ENCODE peak calls at places on chromosomes 3 and 15, in seven cellular contexts. O is Panc1; D is CD8-positive, alpha-beta T cell; B is A549; M is gastrocnemius medialis; H is right atrium auricular region; R is breast epithelium. C is an unnamed sample.

GRCh38 chr3:152151216-152151874 is 117.4 kb upstream of the MBNL1 start:
- DNase-seq in O (no peak), D (no peak), B (no peak), M (no peak), H (no peak), R (no peak), C (no peak)

GRCh38 chr3:183253961-183254815 is 1.1 kb downstream of the B3GNT5 start:
- DNase-seq in O (no peak), D (no peak), B (peak; percentile 37), M (peak; percentile 67), H (no peak), R (no peak), C (peak; percentile 63)

GRCh38 chr3:106025151-106025722 is 156.4 kb upstream of the CBLB start:
- DNase-seq in O (no peak), D (no peak), B (no peak), M (no peak), H (no peak), R (no peak), C (peak; percentile 4)

GRCh38 chr15:65421360-65422215 is 1.2 kb downstream of the IGDCC4 start:
- DNase-seq in O (no peak), D (no peak), B (no peak), M (peak; percentile 31), H (no peak), R (peak; percentile 27), C (peak; percentile 57)

GRCh38 chr3:130834476-130834875 is 59.4 kb upstream of the ATP2C1 start:
- DNase-seq in O (no peak), D (no peak), B (no peak), M (no peak), H (no peak), R (no peak), C (no peak)

GRCh38 chr3:43366880-43367279 is 80.5 kb downstream of the SNRK start:
- DNase-seq in O (no peak), D (no peak), B (no peak), M (no peak), H (no peak), R (no peak), C (no peak)

GRCh38 chr15:87477759-87478687 is 778.5 kb downstream of the NTRK3 start:
- DNase-seq in O (no peak), D (no peak), B (peak; percentile 66), M (peak; percentile 59), H (peak; percentile 67), R (peak; percentile 60), C (peak; percentile 5)

GRCh38 chr3:142095866-142096265 is 53.5 kb downstream of the TFDP2 start:
- DNase-seq in O (no peak), D (no peak), B (no peak), M (no peak), H (no peak), R (no peak), C (no peak)

GRCh38 chr3:149898771-149899170 is 71.9 kb downstream of the PFN2 start:
- DNase-seq in O (no peak), D (no peak), B (no peak), M (peak; percentile 40), H (no peak), R (no peak), C (no peak)

GRCh38 chr3:79016587-79017380 is 751.0 kb downstream of the ROBO1 start:
- DNase-seq in O (no peak), D (no peak), B (no peak), M (no peak), H (no peak), R (no peak), C (no peak)

GRCh38 chr3:177443469-177443868 is 246.2 kb upstream of the TBL1XR1 start:
- DNase-seq in O (peak; percentile 25), D (no peak), B (no peak), M (no peak), H (no peak), R (peak; percentile 72), C (peak; percentile 78)

GRCh38 chr3:101779808-101780366 is 876 bp downstream of the NXPE3 start:
- DNase-seq in O (peak; percentile 22), D (no peak), B (no peak), M (no peak), H (no peak), R (no peak), C (no peak)

GRCh38 chr3:167854846-167855245 is 119.3 kb downstream of the SERPINI1 start:
- DNase-seq in O (no peak), D (no peak), B (no peak), M (no peak), H (no peak), R (no peak), C (no peak)

GRCh38 chr15:53746101-53746500 is 13.4 kb downstream of the WDR72 start:
- DNase-seq in O (no peak), D (no peak), B (peak; percentile 11), M (no peak), H (no peak), R (no peak), C (no peak)

GRCh38 chr3:2657408-2657807 is 452.8 kb downstream of the IL5RA start:
- DNase-seq in O (no peak), D (no peak), B (no peak), M (no peak), H (no peak), R (no peak), C (no peak)

GRCh38 chr15:85870216-85871014 is 75.7 kb upstream of the KLHL25 start:
- DNase-seq in O (no peak), D (no peak), B (no peak), M (no peak), H (no peak), R (no peak), C (no peak)

GRCh38 chr15:95912728-95913127 is 417.8 kb upstream of the NR2F2 start:
- DNase-seq in O (no peak), D (no peak), B (no peak), M (no peak), H (no peak), R (no peak), C (no peak)

GRCh38 chr3:32292085-32292796 is 53.8 kb downstream of the CMTM8 start:
- DNase-seq in O (no peak), D (no peak), B (no peak), M (no peak), H (no peak), R (no peak), C (no peak)

GRCh38 chr15:74725845-74726773 is 781 bp upstream of the CYP1A1 start:
- DNase-seq in O (no peak), D (no peak), B (peak; percentile 13), M (no peak), H (no peak), R (no peak), C (peak; percentile 33)

GRCh38 chr15:55289011-55289572 is 521 bp downstream of the RAB27A start:
- DNase-seq in O (no peak), D (no peak), B (peak; percentile 19), M (no peak), H (peak; percentile 60), R (peak; percentile 37), C (peak; percentile 34)

GRCh38 chr3:119794971-119795612 is 13.2 kb downstream of the NR1I2 start:
- DNase-seq in O (no peak), D (no peak), B (peak; percentile 88), M (no peak), H (peak; percentile 54), R (no peak), C (no peak)

GRCh38 chr3:119792270-119792669 is 10.4 kb downstream of the NR1I2 start:
- DNase-seq in O (no peak), D (no peak), B (no peak), M (no peak), H (no peak), R (no peak), C (no peak)

GRCh38 chr3:119795849-119796248 is 13.9 kb downstream of the NR1I2 start:
- DNase-seq in O (no peak), D (no peak), B (peak; percentile 14), M (no peak), H (peak; percentile 23), R (no peak), C (no peak)

GRCh38 chr3:119796368-119796767 is 14.5 kb downstream of the NR1I2 start:
- DNase-seq in O (no peak), D (no peak), B (no peak), M (no peak), H (peak; percentile 26), R (no peak), C (no peak)

GRCh38 chr3:119794401-119794800 is 12.5 kb downstream of the NR1I2 start:
- DNase-seq in O (no peak), D (no peak), B (no peak), M (no peak), H (peak; percentile 21), R (no peak), C (no peak)
- H3K4me1 ChIP-seq in O (no peaks in the 10 kb centered on the region), D (no peaks in the 10 kb centered on the region), B (peaks cover 30% of the 10 kb centered on the region), M (no peaks in the 10 kb centered on the region), H (no peaks in the 10 kb centered on the region), R (no peaks in the 10 kb centered on the region), C (no peaks in the 10 kb centered on the region)

GRCh38 chr3:64229903-64230302 is 4.6 kb upstream of the PRICKLE2 start:
- DNase-seq in O (no peak), D (no peak), B (no peak), M (no peak), H (no peak), R (no peak), C (no peak)
- H3K4me3 ChIP-seq in O (no peak overlapping the region), D (no peak overlapping the region), B (no peak overlapping the region), M (no peak overlapping the region), H (no peak overlapping the region), R (no peak overlapping the region), C (no peak overlapping the region)

GRCh38 chr15:92992712-92993111 is 92.6 kb downstream of the CHD2 start:
- DNase-seq in O (no peak), D (no peak), B (no peak), M (peak; percentile 48), H (no peak), R (no peak), C (no peak)

GRCh38 chr15:92984161-92984560 is 84.0 kb downstream of the CHD2 start:
- DNase-seq in O (no peak), D (no peak), B (no peak), M (no peak), H (no peak), R (no peak), C (no peak)

GRCh38 chr15:92989469-92989868 is 89.3 kb downstream of the CHD2 start:
- DNase-seq in O (no peak), D (no peak), B (no peak), M (no peak), H (no peak), R (no peak), C (no peak)
- H3K27ac ChIP-seq in O (no peak overlapping the region), D (no peak overlapping the region), B (no peak overlapping the region), M (peak overlapping the region; percentile 89), H (no peak overlapping the region), R (no peak overlapping the region), C (no peak overlapping the region)

GRCh38 chr3:25420885-25421284 is 7.2 kb upstream of the RARB start:
- DNase-seq in O (no peak), D (no peak), B (no peak), M (no peak), H (no peak), R (no peak), C (no peak)

GRCh38 chr3:25424238-25425013 is 3.6 kb upstream of the RARB start:
- DNase-seq in O (no peak), D (no peak), B (peak; percentile 91), M (no peak), H (no peak), R (no peak), C (no peak)

GRCh38 chr3:25426408-25426807 is 1.7 kb upstream of the RARB start:
- DNase-seq in O (no peak), D (no peak), B (peak; percentile 51), M (no peak), H (no peak), R (peak; percentile 56), C (peak; percentile 80)

GRCh38 chr3:25421747-25422146 is 6.3 kb upstream of the RARB start:
- DNase-seq in O (no peak), D (no peak), B (peak; percentile 51), M (no peak), H (no peak), R (no peak), C (no peak)

GRCh38 chr3:25423780-25424179 is 4.3 kb upstream of the RARB start:
- DNase-seq in O (no peak), D (no peak), B (peak; percentile 69), M (no peak), H (no peak), R (no peak), C (peak; percentile 45)
- H3K4me1 ChIP-seq in O (no peaks in the 10 kb centered on the region), D (no peaks in the 10 kb centered on the region), B (peaks cover 67% of the 10 kb centered on the region), M (no peaks in the 10 kb centered on the region), H (peaks cover 7% of the 10 kb centered on the region), R (no peaks in the 10 kb centered on the region), C (peaks cover 20% of the 10 kb centered on the region)

C was measured in thyroid gland.